ENCODE peak calls at places on chromosomes 3 and 15, in six cellular contexts. One of them, this sample, is unnamed.
A peak's percentile ranks its signal among the peaks of the same experiment; 100 is the strongest.

GRCh38 chr3:58659051-58659675 is 7.4 kb downstream of the FAM3D start:
- DNase-seq in mammary epithelial cell: peak; percentile 20
- DNase-seq in right lobe of liver: peak; percentile 62
- DNase-seq in SJSA1: no peak
- DNase-seq in HFF-Myc: no peak
- DNase-seq in Panc1: no peak
- DNase-seq in this sample: no peak

GRCh38 chr3:32960404-32961160 is 9.1 kb downstream of the CCR4 start:
- DNase-seq in mammary epithelial cell: no peak
- DNase-seq in right lobe of liver: no peak
- DNase-seq in SJSA1: no peak
- DNase-seq in HFF-Myc: no peak
- DNase-seq in Panc1: no peak
- DNase-seq in this sample: no peak

GRCh38 chr3:100737334-100737733 is 28.0 kb downstream of the TFG start:
- DNase-seq in mammary epithelial cell: peak; percentile 25
- DNase-seq in right lobe of liver: no peak
- DNase-seq in SJSA1: no peak
- DNase-seq in HFF-Myc: no peak
- DNase-seq in Panc1: no peak
- DNase-seq in this sample: no peak

GRCh38 chr3:99439892-99440291 is 198.5 kb upstream of the COL8A1 start:
- DNase-seq in mammary epithelial cell: no peak
- DNase-seq in right lobe of liver: no peak
- DNase-seq in SJSA1: no peak
- DNase-seq in HFF-Myc: no peak
- DNase-seq in Panc1: no peak
- DNase-seq in this sample: no peak

GRCh38 chr3:134460965-134461364 is 24.8 kb downstream of the ANAPC13 start:
- DNase-seq in mammary epithelial cell: peak; percentile 88
- DNase-seq in right lobe of liver: no peak
- DNase-seq in SJSA1: no peak
- DNase-seq in HFF-Myc: peak; percentile 85
- DNase-seq in Panc1: no peak
- DNase-seq in this sample: no peak

GRCh38 chr3:184259878-184260570 is 1.3 kb downstream of the CAMK2N2 start:
- DNase-seq in mammary epithelial cell: peak; percentile 14
- DNase-seq in right lobe of liver: no peak
- DNase-seq in SJSA1: no peak
- DNase-seq in HFF-Myc: no peak
- DNase-seq in Panc1: no peak
- DNase-seq in this sample: peak; percentile 18

GRCh38 chr15:33551860-33552259 is 241.1 kb downstream of the RYR3 start:
- DNase-seq in mammary epithelial cell: no peak
- DNase-seq in right lobe of liver: no peak
- DNase-seq in SJSA1: no peak
- DNase-seq in HFF-Myc: no peak
- DNase-seq in Panc1: no peak
- DNase-seq in this sample: no peak

GRCh38 chr15:69225355-69226027 is 65.1 kb downstream of the GLCE start:
- DNase-seq in mammary epithelial cell: peak; percentile 14
- DNase-seq in right lobe of liver: no peak
- DNase-seq in SJSA1: peak; percentile 22
- DNase-seq in HFF-Myc: peak; percentile 6
- DNase-seq in Panc1: no peak
- DNase-seq in this sample: no peak

GRCh38 chr15:99446565-99447496 is 119.0 kb upstream of the MEF2A start:
- DNase-seq in mammary epithelial cell: no peak
- DNase-seq in right lobe of liver: peak; percentile 36
- DNase-seq in SJSA1: no peak
- DNase-seq in HFF-Myc: no peak
- DNase-seq in Panc1: no peak
- DNase-seq in this sample: no peak

GRCh38 chr3:95172549-95172948 is 1109.7 kb downstream of the NSUN3 start:
- DNase-seq in mammary epithelial cell: no peak
- DNase-seq in right lobe of liver: no peak
- DNase-seq in SJSA1: no peak
- DNase-seq in HFF-Myc: no peak
- DNase-seq in Panc1: no peak
- DNase-seq in this sample: no peak

GRCh38 chr3:109353057-109353456 is 15.7 kb upstream of the DPPA4 start:
- DNase-seq in mammary epithelial cell: no peak
- DNase-seq in right lobe of liver: no peak
- DNase-seq in SJSA1: no peak
- DNase-seq in HFF-Myc: no peak
- DNase-seq in Panc1: no peak
- DNase-seq in this sample: no peak

GRCh38 chr3:173711619-173712018 is 314.1 kb downstream of the NLGN1 start:
- DNase-seq in mammary epithelial cell: peak; percentile 20
- DNase-seq in right lobe of liver: no peak
- DNase-seq in SJSA1: no peak
- DNase-seq in HFF-Myc: no peak
- DNase-seq in Panc1: no peak
- DNase-seq in this sample: no peak

GRCh38 chr3:33787328-33788009 is 11.0 kb upstream of the PDCD6IP start:
- DNase-seq in mammary epithelial cell: peak; percentile 58
- DNase-seq in right lobe of liver: peak; percentile 59
- DNase-seq in SJSA1: peak; percentile 44
- DNase-seq in HFF-Myc: no peak
- DNase-seq in Panc1: peak; percentile 39
- DNase-seq in this sample: peak; percentile 33

GRCh38 chr3:7546219-7546618 is 685.3 kb downstream of the GRM7 start:
- DNase-seq in mammary epithelial cell: peak; percentile 24
- DNase-seq in right lobe of liver: no peak
- DNase-seq in SJSA1: no peak
- DNase-seq in HFF-Myc: no peak
- DNase-seq in Panc1: no peak
- DNase-seq in this sample: no peak

GRCh38 chr15:93418566-93418965 is 329.6 kb upstream of the RGMA start:
- DNase-seq in mammary epithelial cell: no peak
- DNase-seq in right lobe of liver: no peak
- DNase-seq in SJSA1: no peak
- DNase-seq in HFF-Myc: no peak
- DNase-seq in Panc1: no peak
- DNase-seq in this sample: no peak

GRCh38 chr15:58639002-58639756 is 110.3 kb downstream of the ADAM10 start:
- DNase-seq in mammary epithelial cell: no peak
- DNase-seq in right lobe of liver: no peak
- DNase-seq in SJSA1: no peak
- DNase-seq in HFF-Myc: no peak
- DNase-seq in Panc1: no peak
- DNase-seq in this sample: no peak

GRCh38 chr15:86398986-86399677 is 319.5 kb downstream of the AGBL1 start:
- DNase-seq in mammary epithelial cell: no peak
- DNase-seq in right lobe of liver: no peak
- DNase-seq in SJSA1: no peak
- DNase-seq in HFF-Myc: no peak
- DNase-seq in Panc1: no peak
- DNase-seq in this sample: no peak

GRCh38 chr3:52055537-52056351 is 627 bp downstream of the DUSP7 start:
- DNase-seq in mammary epithelial cell: no peak
- DNase-seq in right lobe of liver: peak; percentile 63
- DNase-seq in SJSA1: peak; percentile 52
- DNase-seq in HFF-Myc: no peak
- DNase-seq in Panc1: no peak
- DNase-seq in this sample: peak; percentile 35

GRCh38 chr3:2036096-2036495 is 62.6 kb upstream of the CNTN4 start:
- DNase-seq in mammary epithelial cell: no peak
- DNase-seq in right lobe of liver: no peak
- DNase-seq in SJSA1: no peak
- DNase-seq in HFF-Myc: no peak
- DNase-seq in Panc1: no peak
- DNase-seq in this sample: no peak

GRCh38 chr15:70362350-70362749 is 264.6 kb upstream of the TLE3 start:
- DNase-seq in mammary epithelial cell: no peak
- DNase-seq in right lobe of liver: no peak
- DNase-seq in SJSA1: no peak
- DNase-seq in HFF-Myc: no peak
- DNase-seq in Panc1: no peak
- DNase-seq in this sample: no peak

GRCh38 chr3:23162939-23163338 is 40.2 kb upstream of the UBE2E2 start:
- DNase-seq in mammary epithelial cell: no peak
- DNase-seq in right lobe of liver: no peak
- DNase-seq in SJSA1: no peak
- DNase-seq in HFF-Myc: no peak
- DNase-seq in Panc1: no peak
- DNase-seq in this sample: no peak

GRCh38 chr3:98991393-98991792 is 89.9 kb upstream of the DCBLD2 start:
- DNase-seq in mammary epithelial cell: no peak
- DNase-seq in right lobe of liver: no peak
- DNase-seq in SJSA1: no peak
- DNase-seq in HFF-Myc: no peak
- DNase-seq in Panc1: no peak
- DNase-seq in this sample: no peak

GRCh38 chr3:139472380-139473010 is 3.8 kb downstream of the RBP2 start:
- DNase-seq in mammary epithelial cell: no peak
- DNase-seq in right lobe of liver: no peak
- DNase-seq in SJSA1: no peak
- DNase-seq in HFF-Myc: no peak
- DNase-seq in Panc1: no peak
- DNase-seq in this sample: no peak

GRCh38 chr3:30645077-30645476 is 38.7 kb downstream of the TGFBR2 start:
- DNase-seq in mammary epithelial cell: no peak
- DNase-seq in right lobe of liver: no peak
- DNase-seq in SJSA1: no peak
- DNase-seq in HFF-Myc: no peak
- DNase-seq in Panc1: no peak
- DNase-seq in this sample: no peak

GRCh38 chr15:78879517-78880241 is 7.0 kb downstream of the MORF4L1 start:
- DNase-seq in mammary epithelial cell: no peak
- DNase-seq in right lobe of liver: no peak
- DNase-seq in SJSA1: no peak
- DNase-seq in HFF-Myc: no peak
- DNase-seq in Panc1: no peak
- DNase-seq in this sample: no peak

GRCh38 chr3:45817788-45818523 is 21.6 kb upstream of the SLC6A20 start:
- DNase-seq in mammary epithelial cell: peak; percentile 97
- DNase-seq in right lobe of liver: peak; percentile 65
- DNase-seq in SJSA1: peak; percentile 72
- DNase-seq in HFF-Myc: peak; percentile 70
- DNase-seq in Panc1: peak; percentile 71
- DNase-seq in this sample: no peak

GRCh38 chr3:170180107-170180951 is 1.2 kb downstream of the PHC3 start:
- DNase-seq in mammary epithelial cell: peak; percentile 35
- DNase-seq in right lobe of liver: no peak
- DNase-seq in SJSA1: peak; percentile 46
- DNase-seq in HFF-Myc: no peak
- DNase-seq in Panc1: no peak
- DNase-seq in this sample: no peak

GRCh38 chr3:42057561-42058211 is 33.5 kb upstream of the TRAK1 start:
- DNase-seq in mammary epithelial cell: no peak
- DNase-seq in right lobe of liver: no peak
- DNase-seq in SJSA1: no peak
- DNase-seq in HFF-Myc: no peak
- DNase-seq in Panc1: no peak
- DNase-seq in this sample: no peak
- H3K4me3 ChIP-seq in mammary epithelial cell: no peak overlapping the region
- H3K4me3 ChIP-seq in right lobe of liver: no peak overlapping the region
- H3K4me3 ChIP-seq in SJSA1: no peak overlapping the region
- H3K4me3 ChIP-seq in HFF-Myc: no peak overlapping the region
- H3K4me3 ChIP-seq in Panc1: no peak overlapping the region
- H3K4me3 ChIP-seq in this sample: no peak overlapping the region

GRCh38 chr15:48527517-48527916 is 118.0 kb downstream of the FBN1 start:
- DNase-seq in mammary epithelial cell: no peak
- DNase-seq in right lobe of liver: no peak
- DNase-seq in SJSA1: no peak
- DNase-seq in HFF-Myc: no peak
- DNase-seq in Panc1: no peak
- DNase-seq in this sample: no peak

GRCh38 chr15:48532938-48533337 is 112.6 kb downstream of the FBN1 start:
- DNase-seq in mammary epithelial cell: no peak
- DNase-seq in right lobe of liver: no peak
- DNase-seq in SJSA1: no peak
- DNase-seq in HFF-Myc: no peak
- DNase-seq in Panc1: no peak
- DNase-seq in this sample: no peak

GRCh38 chr15:48533982-48534381 is 111.5 kb downstream of the FBN1 start:
- DNase-seq in mammary epithelial cell: no peak
- DNase-seq in right lobe of liver: no peak
- DNase-seq in SJSA1: no peak
- DNase-seq in HFF-Myc: no peak
- DNase-seq in Panc1: no peak
- DNase-seq in this sample: no peak

GRCh38 chr15:48530528-48530927 is 115.0 kb downstream of the FBN1 start:
- DNase-seq in mammary epithelial cell: no peak
- DNase-seq in right lobe of liver: no peak
- DNase-seq in SJSA1: no peak
- DNase-seq in HFF-Myc: no peak
- DNase-seq in Panc1: no peak
- DNase-seq in this sample: no peak
- H3K4me3 ChIP-seq in mammary epithelial cell: no peak overlapping the region
- H3K4me3 ChIP-seq in right lobe of liver: no peak overlapping the region
- H3K4me3 ChIP-seq in SJSA1: no peak overlapping the region
- H3K4me3 ChIP-seq in HFF-Myc: no peak overlapping the region
- H3K4me3 ChIP-seq in Panc1: no peak overlapping the region
- H3K4me3 ChIP-seq in this sample: no peak overlapping the region

DNA sequence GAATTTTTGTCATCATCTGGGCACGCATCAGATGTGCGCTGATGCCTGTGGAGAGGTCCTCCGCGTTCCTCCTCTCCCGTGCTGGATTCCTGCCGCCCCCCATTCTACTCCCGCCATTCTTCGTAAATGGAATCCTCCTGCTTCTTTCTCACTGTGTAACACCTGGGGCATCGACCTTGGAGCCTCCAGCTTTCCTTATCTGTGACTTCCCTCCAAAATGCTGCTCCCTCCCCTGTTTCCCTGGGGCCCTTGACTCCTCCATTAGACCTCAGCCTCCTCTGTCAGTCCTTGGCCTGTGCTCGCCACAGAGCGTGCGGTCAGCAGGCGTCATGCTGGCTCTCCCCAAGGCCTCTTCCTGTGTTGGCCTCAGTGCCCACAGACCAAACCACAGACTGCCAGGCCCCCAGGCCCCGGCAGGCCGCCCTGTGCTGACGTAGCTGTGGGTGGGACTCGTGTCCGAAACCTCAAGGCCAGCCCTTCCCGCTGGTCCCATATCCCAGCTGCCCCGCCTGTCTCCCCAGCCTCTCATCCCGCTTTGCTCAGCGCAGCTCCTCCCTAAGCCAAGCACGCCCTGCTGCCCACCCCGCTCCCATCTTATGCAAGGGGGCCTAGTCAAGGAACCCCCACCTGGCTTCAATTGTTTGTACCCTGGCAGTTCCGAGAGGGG is 17.7 kb downstream of the TNFAIP8L3 start:
- DNase-seq in mammary epithelial cell: no peak
- DNase-seq in right lobe of liver: no peak
- DNase-seq in SJSA1: no peak
- DNase-seq in HFF-Myc: no peak
- DNase-seq in Panc1: no peak
- DNase-seq in this sample: no peak
- H3K4me3 ChIP-seq in mammary epithelial cell: no peak overlapping the region
- H3K4me3 ChIP-seq in right lobe of liver: peak overlapping the region; percentile 44
- H3K4me3 ChIP-seq in SJSA1: no peak overlapping the region
- H3K4me3 ChIP-seq in HFF-Myc: no peak overlapping the region
- H3K4me3 ChIP-seq in Panc1: no peak overlapping the region
- H3K4me3 ChIP-seq in this sample: peak overlapping the region; percentile 25

DNA sequence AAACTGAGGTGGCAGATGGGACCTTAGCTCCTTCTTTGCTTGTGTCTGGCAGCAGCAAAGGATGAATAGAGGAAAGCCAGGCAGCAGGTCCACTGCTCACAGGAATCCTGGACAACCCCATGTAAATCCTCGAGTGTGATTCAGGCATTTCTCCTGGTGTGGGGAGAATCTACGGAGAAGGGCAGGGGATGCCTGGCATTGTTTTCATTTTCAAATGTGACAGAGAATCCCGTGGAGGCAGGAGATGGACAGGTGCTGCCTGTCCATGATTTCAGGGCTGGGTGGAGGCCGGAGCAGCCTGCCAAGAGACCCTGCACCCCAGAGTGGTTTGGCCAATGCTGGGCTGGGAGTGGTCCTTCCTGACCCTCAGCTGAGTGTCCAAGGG is 1.7 kb downstream of the HRH1 start:
- DNase-seq in mammary epithelial cell: no peak
- DNase-seq in right lobe of liver: no peak
- DNase-seq in SJSA1: no peak
- DNase-seq in HFF-Myc: no peak
- DNase-seq in Panc1: no peak
- DNase-seq in this sample: no peak
- H3K4me3 ChIP-seq in mammary epithelial cell: no peak overlapping the region
- H3K4me3 ChIP-seq in right lobe of liver: no peak overlapping the region
- H3K4me3 ChIP-seq in SJSA1: no peak overlapping the region
- H3K4me3 ChIP-seq in HFF-Myc: peak overlapping the region; percentile 64
- H3K4me3 ChIP-seq in Panc1: no peak overlapping the region
- H3K4me3 ChIP-seq in this sample: no peak overlapping the region

This sample was measured in effector memory CD4-positive, alpha-beta T cell.